ENCODE peak calls at places on chromosomes 7 and 10, in seven cellular contexts. One of them, this sample, is unnamed.
A peak's percentile ranks its signal among the peaks of the same experiment; 100 is the strongest.

GRCh38 chr10:13709931-13710690 is 123.3 kb downstream of the PRPF18 start:
- DNase-seq in HCT116: no peak
- DNase-seq in GM23248: peak; percentile 15
- DNase-seq in SK-N-SH: no peak
- DNase-seq in GM23338: no peak
- DNase-seq in hepatocyte: no peak
- DNase-seq in PC-3: no peak
- DNase-seq in this sample: no peak

GRCh38 chr7:71925663-71926062 is 486.5 kb downstream of the CALN1 start:
- DNase-seq in HCT116: no peak
- DNase-seq in GM23338: peak; percentile 92
- DNase-seq in PC-3: no peak
- DNase-seq in hepatocyte: no peak
- DNase-seq in GM23248: no peak
- DNase-seq in SK-N-SH: peak; percentile 16
- DNase-seq in this sample: peak; percentile 24

GRCh38 chr7:48171190-48171589 is at the start of gene ABCA13:
- DNase-seq in PC-3: no peak
- DNase-seq in HCT116: no peak
- DNase-seq in SK-N-SH: no peak
- DNase-seq in GM23248: peak; percentile 48
- DNase-seq in hepatocyte: no peak
- DNase-seq in GM23338: no peak
- DNase-seq in this sample: no peak

GRCh38 chr7:1555046-1555812 is 776 bp downstream of the TMEM184A start:
- DNase-seq in HCT116: no peak
- DNase-seq in hepatocyte: peak; percentile 93
- DNase-seq in GM23338: peak; percentile 60
- DNase-seq in SK-N-SH: peak; percentile 74
- DNase-seq in GM23248: peak; percentile 86
- DNase-seq in PC-3: peak; percentile 95
- DNase-seq in this sample: no peak

GRCh38 chr7:134845461-134845860 is 66.0 kb downstream of the CALD1 start:
- DNase-seq in GM23338: no peak
- DNase-seq in SK-N-SH: no peak
- DNase-seq in GM23248: no peak
- DNase-seq in hepatocyte: no peak
- DNase-seq in HCT116: peak; percentile 38
- DNase-seq in PC-3: peak; percentile 35
- DNase-seq in this sample: peak; percentile 61

GRCh38 chr10:69318087-69318996 is 40.0 kb downstream of the HK1 start:
- DNase-seq in GM23248: peak; percentile 93
- DNase-seq in PC-3: peak; percentile 98
- DNase-seq in HCT116: peak; percentile 59
- DNase-seq in SK-N-SH: peak; percentile 99
- DNase-seq in hepatocyte: peak; percentile 93
- DNase-seq in GM23338: peak; percentile 94
- DNase-seq in this sample: peak; percentile 90

GRCh38 chr7:142300689-142301088 is 42.8 kb upstream of the PRSS58 start:
- DNase-seq in GM23338: peak; percentile 90
- DNase-seq in GM23248: no peak
- DNase-seq in PC-3: peak; percentile 17
- DNase-seq in HCT116: peak; percentile 28
- DNase-seq in hepatocyte: no peak
- DNase-seq in SK-N-SH: peak; percentile 23
- DNase-seq in this sample: no peak

GRCh38 chr10:6145414-6145978 is 56.7 kb downstream of the RBM17 start:
- DNase-seq in PC-3: no peak
- DNase-seq in GM23248: peak; percentile 23
- DNase-seq in GM23338: peak; percentile 81
- DNase-seq in HCT116: no peak
- DNase-seq in hepatocyte: peak; percentile 45
- DNase-seq in SK-N-SH: peak; percentile 73
- DNase-seq in this sample: no peak

GRCh38 chr10:14566498-14566897 is 208.2 kb downstream of the FAM107B start:
- DNase-seq in GM23338: no peak
- DNase-seq in GM23248: no peak
- DNase-seq in PC-3: no peak
- DNase-seq in SK-N-SH: no peak
- DNase-seq in hepatocyte: no peak
- DNase-seq in HCT116: no peak
- DNase-seq in this sample: no peak

GRCh38 chr7:101589052-101589451 is 40.0 kb downstream of the MYL10 start:
- DNase-seq in hepatocyte: no peak
- DNase-seq in GM23248: no peak
- DNase-seq in PC-3: no peak
- DNase-seq in HCT116: no peak
- DNase-seq in SK-N-SH: no peak
- DNase-seq in GM23338: no peak
- DNase-seq in this sample: no peak

GRCh38 chr7:41007351-41007751 is 695.5 kb downstream of the INHBA start:
- DNase-seq in PC-3: peak; percentile 31
- DNase-seq in SK-N-SH: no peak
- DNase-seq in GM23248: no peak
- DNase-seq in GM23338: no peak
- DNase-seq in HCT116: no peak
- DNase-seq in hepatocyte: no peak
- DNase-seq in this sample: no peak

GRCh38 chr7:68604516-68604915 is 993.8 kb upstream of the AUTS2 start:
- DNase-seq in PC-3: no peak
- DNase-seq in GM23248: no peak
- DNase-seq in SK-N-SH: no peak
- DNase-seq in hepatocyte: no peak
- DNase-seq in GM23338: no peak
- DNase-seq in HCT116: no peak
- DNase-seq in this sample: peak; percentile 21

GRCh38 chr10:71844695-71845094 is 6.4 kb downstream of the PSAP start:
- DNase-seq in GM23248: no peak
- DNase-seq in GM23338: no peak
- DNase-seq in hepatocyte: no peak
- DNase-seq in SK-N-SH: no peak
- DNase-seq in HCT116: no peak
- DNase-seq in PC-3: no peak
- DNase-seq in this sample: no peak
- H3K4me1 ChIP-seq in GM23248: peaks cover 29% of the 10 kb centered on the region
- H3K4me1 ChIP-seq in GM23338: peaks cover 39% of the 10 kb centered on the region
- H3K4me1 ChIP-seq in hepatocyte: peaks cover 19% of the 10 kb centered on the region
- H3K4me1 ChIP-seq in SK-N-SH: peaks cover 47% of the 10 kb centered on the region
- H3K4me1 ChIP-seq in HCT116: peaks cover 28% of the 10 kb centered on the region
- H3K4me1 ChIP-seq in PC-3: peaks cover 17% of the 10 kb centered on the region
- H3K4me1 ChIP-seq in this sample: peaks cover 22% of the 10 kb centered on the region

GRCh38 chr7:36777062-36777461 is 52.8 kb upstream of the AOAH start:
- DNase-seq in HCT116: no peak
- DNase-seq in hepatocyte: no peak
- DNase-seq in PC-3: no peak
- DNase-seq in GM23338: no peak
- DNase-seq in SK-N-SH: no peak
- DNase-seq in GM23248: no peak
- DNase-seq in this sample: no peak
- TF ChIP-seq EZH2phosphoT487 in HCT116: no peak
- TF ChIP-seq EZH2phosphoT487 in hepatocyte: no peak
- TF ChIP-seq EZH2phosphoT487 in PC-3: no peak
- TF ChIP-seq EZH2phosphoT487 in GM23338: no peak
- TF ChIP-seq EZH2phosphoT487 in SK-N-SH: no peak
- TF ChIP-seq EZH2phosphoT487 in GM23248: no peak
- TF ChIP-seq EZH2phosphoT487 in this sample: no peak

DNA sequence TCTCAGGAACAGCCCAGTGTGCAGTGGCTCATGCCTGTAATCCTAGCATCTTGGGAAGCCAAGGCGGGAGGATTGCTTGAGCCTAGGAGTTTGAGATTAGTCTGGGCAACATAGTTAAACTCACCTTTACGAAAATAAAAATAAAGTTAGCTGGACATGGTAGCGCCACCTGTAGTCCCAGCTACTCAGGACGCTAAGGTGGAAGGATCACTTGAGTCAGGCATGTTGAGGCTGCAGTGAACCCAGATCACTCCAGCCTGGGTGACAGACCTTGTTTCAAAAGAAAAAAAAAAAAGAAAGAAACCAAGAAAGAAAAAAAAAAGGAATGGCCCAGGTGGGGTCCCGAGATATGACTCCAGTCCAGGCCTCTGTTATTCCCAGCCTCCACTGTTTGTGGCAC is 96.6 kb downstream of the SLC25A13 start:
- DNase-seq in GM23248: no peak
- DNase-seq in PC-3: no peak
- DNase-seq in HCT116: no peak
- DNase-seq in GM23338: no peak
- DNase-seq in SK-N-SH: no peak
- DNase-seq in hepatocyte: no peak
- DNase-seq in this sample: no peak
- H3K4me1 ChIP-seq in GM23248: no peaks in the 10 kb centered on the region
- H3K4me1 ChIP-seq in PC-3: peaks cover 7% of the 10 kb centered on the region
- H3K4me1 ChIP-seq in HCT116: no peaks in the 10 kb centered on the region
- H3K4me1 ChIP-seq in GM23338: no peaks in the 10 kb centered on the region
- H3K4me1 ChIP-seq in SK-N-SH: peaks cover 3% of the 10 kb centered on the region
- H3K4me1 ChIP-seq in hepatocyte: no peaks in the 10 kb centered on the region
- H3K4me1 ChIP-seq in this sample: no peaks in the 10 kb centered on the region

DNA sequence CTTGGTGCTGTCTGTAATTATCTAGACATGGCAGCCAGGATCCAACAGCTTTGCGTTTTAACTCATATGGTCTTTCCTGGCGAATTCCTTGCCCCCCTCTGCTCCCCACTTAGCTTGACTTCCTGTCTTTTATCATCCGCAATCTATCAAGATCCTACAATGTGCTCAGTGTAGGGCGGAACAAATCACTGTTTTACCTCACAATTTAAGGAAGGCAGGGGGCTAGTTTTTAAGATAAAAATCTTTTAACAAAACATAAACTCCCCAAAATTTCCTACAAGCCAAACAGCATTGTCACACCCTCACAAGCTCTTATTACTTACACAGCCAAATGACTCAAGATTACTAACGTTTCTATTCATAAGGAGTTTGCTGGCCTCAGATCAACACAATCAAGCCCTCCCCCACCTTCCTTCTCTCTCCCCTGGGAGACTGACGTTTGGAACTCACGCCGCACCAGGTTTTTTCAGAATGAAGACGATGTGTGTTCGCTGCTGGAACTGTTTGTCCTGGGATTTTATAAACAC is 1.3 kb upstream of the CDK14 start:
- DNase-seq in SK-N-SH: peak; percentile 32
- DNase-seq in PC-3: peak; percentile 90
- DNase-seq in GM23338: peak; percentile 84
- DNase-seq in hepatocyte: peak; percentile 27
- DNase-seq in HCT116: no peak
- DNase-seq in GM23248: peak; percentile 96
- DNase-seq in this sample: no peak
- TF ChIP-seq EZH2phosphoT487 in SK-N-SH: no peak
- TF ChIP-seq EZH2phosphoT487 in PC-3: no peak
- TF ChIP-seq EZH2phosphoT487 in GM23338: no peak
- TF ChIP-seq EZH2phosphoT487 in hepatocyte: no peak
- TF ChIP-seq EZH2phosphoT487 in HCT116: no peak
- TF ChIP-seq EZH2phosphoT487 in GM23248: no peak
- TF ChIP-seq EZH2phosphoT487 in this sample: no peak

GRCh38 chr7:127586346-127586745 is 950 bp upstream of the GCC1 start:
- DNase-seq in PC-3: peak; percentile 42
- DNase-seq in GM23338: peak; percentile 17
- DNase-seq in HCT116: no peak
- DNase-seq in SK-N-SH: no peak
- DNase-seq in GM23248: no peak
- DNase-seq in hepatocyte: no peak
- DNase-seq in this sample: no peak

GRCh38 chr7:127588019-127588696 is at the start of gene ARF5:
- DNase-seq in hepatocyte: peak; percentile 95
- DNase-seq in GM23338: peak; percentile 92
- DNase-seq in PC-3: peak; percentile 86
- DNase-seq in GM23248: peak; percentile 93
- DNase-seq in SK-N-SH: peak; percentile 100
- DNase-seq in HCT116: peak; percentile 49
- DNase-seq in this sample: peak; percentile 92

GRCh38 chr7:127587663-127588018 is 570 bp upstream of the ARF5 start:
- DNase-seq in GM23338: peak; percentile 42
- DNase-seq in SK-N-SH: no peak
- DNase-seq in PC-3: no peak
- DNase-seq in HCT116: no peak
- DNase-seq in hepatocyte: no peak
- DNase-seq in GM23248: peak; percentile 51
- DNase-seq in this sample: no peak

GRCh38 chr7:127584648-127585043 is 750 bp downstream of the GCC1 start:
- DNase-seq in SK-N-SH: no peak
- DNase-seq in HCT116: no peak
- DNase-seq in GM23338: no peak
- DNase-seq in GM23248: no peak
- DNase-seq in hepatocyte: no peak
- DNase-seq in PC-3: no peak
- DNase-seq in this sample: no peak

GRCh38 chr7:127585044-127585953 is at the start of gene GCC1:
- DNase-seq in SK-N-SH: peak; percentile 99
- DNase-seq in PC-3: peak; percentile 90
- DNase-seq in GM23338: peak; percentile 94
- DNase-seq in hepatocyte: peak; percentile 95
- DNase-seq in GM23248: peak; percentile 96
- DNase-seq in HCT116: peak; percentile 82
- DNase-seq in this sample: peak; percentile 94
- H3K4me1 ChIP-seq in SK-N-SH: peaks cover 59% of the 10 kb centered on the region
- H3K4me1 ChIP-seq in PC-3: peaks cover 27% of the 10 kb centered on the region
- H3K4me1 ChIP-seq in GM23338: peaks cover 27% of the 10 kb centered on the region
- H3K4me1 ChIP-seq in hepatocyte: peaks cover 25% of the 10 kb centered on the region
- H3K4me1 ChIP-seq in GM23248: peaks cover 28% of the 10 kb centered on the region
- H3K4me1 ChIP-seq in HCT116: peaks cover 41% of the 10 kb centered on the region
- H3K4me1 ChIP-seq in this sample: peaks cover 26% of the 10 kb centered on the region

DNA sequence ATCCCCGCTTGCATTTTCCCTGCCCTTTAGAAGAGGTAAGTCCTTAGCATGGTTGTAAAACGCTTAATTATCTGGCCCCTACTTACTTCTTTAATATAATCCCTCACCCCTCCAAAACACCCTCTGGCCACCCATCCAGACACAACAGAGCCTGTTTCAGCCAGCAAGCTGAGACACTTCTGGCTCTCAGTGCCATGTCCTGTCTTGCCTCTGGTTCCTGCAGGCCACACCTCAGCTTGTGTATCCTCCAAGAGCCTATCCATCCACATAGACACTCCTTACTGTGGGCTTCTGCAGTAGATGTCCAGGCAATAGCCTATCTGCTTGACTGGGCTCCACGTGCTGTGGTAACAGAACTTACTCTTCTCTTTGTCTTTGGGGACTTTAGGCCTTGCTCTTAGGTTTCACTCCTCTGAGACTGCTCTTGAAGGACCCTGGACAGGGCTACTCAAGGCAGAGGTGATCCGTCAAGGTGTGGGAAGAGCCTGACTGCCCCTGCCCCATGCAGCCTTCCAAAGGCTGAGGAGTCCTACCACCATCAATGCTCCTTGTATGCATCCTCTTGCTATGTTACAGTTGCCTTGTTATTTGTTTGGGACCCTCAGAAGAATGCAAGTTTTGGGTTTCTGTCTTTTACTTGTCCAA is 149.9 kb downstream of the CHN2 start:
- DNase-seq in PC-3: no peak
- DNase-seq in HCT116: no peak
- DNase-seq in SK-N-SH: no peak
- DNase-seq in GM23338: no peak
- DNase-seq in GM23248: no peak
- DNase-seq in hepatocyte: no peak
- DNase-seq in this sample: no peak
- TF ChIP-seq EZH2phosphoT487 in PC-3: no peak
- TF ChIP-seq EZH2phosphoT487 in HCT116: no peak
- TF ChIP-seq EZH2phosphoT487 in SK-N-SH: no peak
- TF ChIP-seq EZH2phosphoT487 in GM23338: no peak
- TF ChIP-seq EZH2phosphoT487 in GM23248: no peak
- TF ChIP-seq EZH2phosphoT487 in hepatocyte: no peak
- TF ChIP-seq EZH2phosphoT487 in this sample: no peak

GRCh38 chr10:124085680-124086079 is 7.7 kb downstream of the CHST15 start:
- DNase-seq in hepatocyte: no peak
- DNase-seq in GM23248: no peak
- DNase-seq in PC-3: no peak
- DNase-seq in HCT116: no peak
- DNase-seq in GM23338: no peak
- DNase-seq in SK-N-SH: no peak
- DNase-seq in this sample: no peak
- H3K4me1 ChIP-seq in hepatocyte: no peaks in the 10 kb centered on the region
- H3K4me1 ChIP-seq in GM23248: no peaks in the 10 kb centered on the region
- H3K4me1 ChIP-seq in PC-3: peaks cover 9% of the 10 kb centered on the region
- H3K4me1 ChIP-seq in HCT116: peaks cover 24% of the 10 kb centered on the region
- H3K4me1 ChIP-seq in GM23338: peaks cover 4% of the 10 kb centered on the region
- H3K4me1 ChIP-seq in SK-N-SH: peaks cover 30% of the 10 kb centered on the region
- H3K4me1 ChIP-seq in this sample: peaks cover 98% of the 10 kb centered on the region

This sample was measured in MM.1S.